ENCODE peak calls at places on chromosomes 11 and 22, in five cellular contexts. V, L, C, D and O are unnamed samples.

GRCh38 chr11:108639146-108639545 is 25.7 kb upstream of the DDX10 start:
- DNase-seq in V (no peak), L (no peak), C (no peak), D (no peak), O (no peak)

GRCh38 chr22:43921361-43921760 is 2.2 kb upstream of the PNPLA3 start:
- DNase-seq in V (no peak), L (peak; percentile 58), C (no peak), D (peak; percentile 86), O (no peak)

GRCh38 chr22:49019737-49020136 is 807.9 kb downstream of the BRD1 start:
- DNase-seq in V (no peak), L (no peak), C (no peak), D (no peak), O (no peak)

GRCh38 chr11:68683086-68683951 is 1.0 kb upstream of the GAL start:
- DNase-seq in V (no peak), L (no peak), C (no peak), D (no peak), O (no peak)

GRCh38 chr11:33068611-33069340 is 29.4 kb downstream of the TCP11L1 start:
- DNase-seq in V (no peak), L (no peak), C (no peak), D (no peak), O (no peak)

GRCh38 chr22:50184004-50184461 is 1.7 kb upstream of the TRABD start:
- DNase-seq in V (peak; percentile 83), L (peak; percentile 51), C (peak; percentile 84), D (peak; percentile 59), O (no peak)

GRCh38 chr11:69702769-69703510 is 882 bp downstream of the FGF19 start:
- DNase-seq in V (no peak), L (no peak), C (no peak), D (no peak), O (no peak)

GRCh38 chr11:74154621-74155281 is 16.1 kb downstream of the C2CD3 start:
- DNase-seq in V (no peak), L (peak; percentile 28), C (no peak), D (no peak), O (peak; percentile 37)

GRCh38 chr22:33044059-33044458 is 14.1 kb downstream of the SYN3 start:
- DNase-seq in V (no peak), L (no peak), C (no peak), D (no peak), O (no peak)

GRCh38 chr11:121652982-121653381 is 200.2 kb upstream of the SORL1-AS1 start:
- DNase-seq in V (no peak), L (no peak), C (no peak), D (no peak), O (no peak)

GRCh38 chr22:22060200-22061084 is 77.9 kb upstream of the TOP3B start:
- DNase-seq in V (peak; percentile 58), L (peak; percentile 21), C (peak; percentile 81), D (peak; percentile 29), O (no peak)

GRCh38 chr11:95835768-95836488 is 45.6 kb downstream of the CEP57 start:
- DNase-seq in V (peak; percentile 61), L (peak; percentile 94), C (peak; percentile 47), D (peak; percentile 76), O (peak; percentile 81)

GRCh38 chr22:11598492-11599440 is 3929.2 kb upstream of the OR11H1 start:
- DNase-seq in V (no peak), L (no peak), C (no peak), D (no peak), O (no peak)

GRCh38 chr11:102792604-102793003 is 5.4 kb downstream of the MMP1 start:
- DNase-seq in V (no peak), L (no peak), C (no peak), D (no peak), O (no peak)

GRCh38 chr11:117876341-117877119 is at the start of gene FXYD6:
- DNase-seq in V (no peak), L (peak; percentile 60), C (peak; percentile 79), D (no peak), O (no peak)

GRCh38 chr11:108511851-108512474 is 13.8 kb upstream of the POGLUT3 start:
- DNase-seq in V (no peak), L (peak; percentile 42), C (no peak), D (no peak), O (peak; percentile 95)

GRCh38 chr22:40002935-40003715 is 8.4 kb downstream of the FAM83F start:
- DNase-seq in V (no peak), L (no peak), C (no peak), D (no peak), O (no peak)

GRCh38 chr22:32951081-32951806 is 106.9 kb downstream of the SYN3 start:
- DNase-seq in V (no peak), L (no peak), C (no peak), D (no peak), O (no peak)

GRCh38 chr22:45218974-45219373 is 21.7 kb downstream of the KIAA0930 start:
- DNase-seq in V (no peak), L (no peak), C (no peak), D (no peak), O (no peak)

DNA sequence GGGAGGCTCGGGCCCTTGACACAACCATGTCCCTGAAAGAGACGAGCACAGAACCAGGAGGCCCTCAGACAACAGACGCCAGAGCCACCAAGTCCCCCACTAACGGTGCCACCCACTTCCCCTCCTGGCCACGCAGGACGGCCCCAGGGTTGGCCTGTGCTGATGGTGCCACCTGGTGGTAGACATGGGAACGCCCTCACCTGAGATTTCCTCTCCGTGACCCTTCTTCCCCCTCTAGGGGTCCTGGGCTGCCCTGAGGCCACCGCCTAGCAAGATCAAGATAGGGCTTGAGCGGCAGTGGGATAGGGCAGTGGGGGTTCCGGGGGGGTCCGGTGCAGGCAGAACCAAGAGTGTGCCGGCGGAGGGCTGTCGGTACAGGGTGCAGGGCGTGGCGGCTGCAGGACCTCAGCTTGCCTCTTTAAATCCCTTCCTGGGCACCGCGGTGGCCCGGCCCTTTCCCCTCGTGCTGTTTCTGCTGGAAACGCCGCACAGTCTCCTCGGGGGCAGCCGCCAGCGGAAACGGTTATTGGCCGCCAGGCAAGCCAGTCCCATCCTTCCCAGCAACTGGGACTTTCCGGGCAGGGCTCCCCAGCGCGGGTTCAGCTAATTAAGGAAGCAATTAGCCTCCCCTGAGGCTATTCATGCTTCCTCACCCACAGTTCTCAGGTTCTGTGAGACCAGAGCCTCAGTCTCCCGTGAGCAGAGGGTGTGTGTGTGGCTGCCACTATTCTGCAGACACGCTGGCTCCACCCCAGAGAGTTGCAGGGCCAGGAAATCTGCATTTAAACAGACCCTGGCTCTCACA is 5.5 kb upstream of the NFAM1 start:
- DNase-seq in V (peak; percentile 82), L (peak; percentile 33), C (peak; percentile 90), D (peak; percentile 73), O (peak; percentile 29)
- TF ChIP-seq CTCF in V (peak; percentile 94), L (peak; percentile 94), C (peak; percentile 90), D (peak; percentile 100), O (peak; percentile 94)

DNA sequence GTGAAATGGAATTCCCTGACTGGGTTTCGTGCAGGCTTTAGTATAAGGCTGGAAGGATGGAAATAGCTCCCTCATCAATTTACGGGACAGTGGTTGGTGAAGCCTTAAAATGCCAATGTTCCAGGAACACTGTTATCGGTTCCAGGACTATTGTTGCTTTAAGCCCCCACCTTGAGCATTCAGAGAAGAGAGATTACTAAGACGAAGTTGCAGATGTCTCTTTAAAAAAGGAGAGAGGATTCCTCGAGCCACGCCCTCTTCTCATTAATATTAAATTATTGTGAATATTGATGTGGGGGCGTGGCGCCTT is 194 bp upstream of the CREB3L1 start:
- DNase-seq in V (no peak), L (peak; percentile 72), C (no peak), D (no peak), O (no peak)
- H3K27me3 ChIP-seq in V (no peaks in the 10 kb centered on the region), L (no peaks in the 10 kb centered on the region), C (no peaks in the 10 kb centered on the region), D (peaks cover 3% of the 10 kb centered on the region), O (peaks cover 47% of the 10 kb centered on the region)

DNA sequence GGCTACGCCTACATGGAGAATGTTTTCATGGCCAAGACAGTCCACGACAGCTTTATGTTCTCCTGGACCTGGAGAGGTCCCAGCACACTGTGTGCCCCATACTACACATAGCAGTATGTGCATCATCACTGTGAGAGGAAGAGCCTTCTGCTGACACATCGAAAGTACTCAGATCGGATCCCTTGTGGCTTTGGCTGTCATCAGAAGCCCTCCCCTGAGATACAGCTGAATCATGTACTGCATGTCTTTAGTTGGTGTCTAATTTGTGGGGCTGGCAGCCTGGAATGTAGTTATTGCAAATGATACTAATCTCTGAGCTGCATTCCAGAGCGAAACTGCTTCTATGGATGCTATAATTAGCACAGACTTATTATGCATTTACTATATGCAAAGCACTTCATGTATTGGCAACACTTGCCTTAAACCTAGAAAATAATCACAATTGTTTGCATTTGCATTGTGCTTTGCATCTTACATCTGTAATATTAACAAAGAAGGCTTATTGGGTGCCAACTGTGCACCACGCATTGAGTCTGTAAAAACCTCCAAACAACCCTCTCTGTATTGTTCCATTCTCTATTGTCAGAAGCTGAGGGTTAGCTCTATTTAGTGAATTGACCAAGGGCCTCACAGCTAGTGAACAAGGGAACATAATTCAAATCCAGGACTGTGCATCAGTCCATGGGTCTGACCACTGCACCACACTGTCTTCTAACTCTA is 89.2 kb upstream of the CRTAM start:
- DNase-seq in V (peak; percentile 45), L (peak; percentile 95), C (no peak), D (no peak), O (peak; percentile 83)
- H3K4me1 ChIP-seq in V (no peaks in the 10 kb centered on the region), L (peaks cover 16% of the 10 kb centered on the region), C (peaks cover 4% of the 10 kb centered on the region), D (no peaks in the 10 kb centered on the region), O (peaks cover 10% of the 10 kb centered on the region)

GRCh38 chr11:12744831-12745502 is 70.7 kb downstream of the TEAD1 start:
- DNase-seq in V (no peak), L (no peak), C (no peak), D (no peak), O (no peak)

GRCh38 chr11:12743834-12744449 is 69.7 kb downstream of the TEAD1 start:
- DNase-seq in V (no peak), L (no peak), C (no peak), D (no peak), O (no peak)

GRCh38 chr11:12748561-12748960 is 74.3 kb downstream of the TEAD1 start:
- DNase-seq in V (no peak), L (no peak), C (no peak), D (no peak), O (no peak)

GRCh38 chr11:12745787-12746186 is 71.6 kb downstream of the TEAD1 start:
- DNase-seq in V (no peak), L (no peak), C (no peak), D (no peak), O (no peak)

GRCh38 chr11:12746593-12747097 is 72.4 kb downstream of the TEAD1 start:
- DNase-seq in V (no peak), L (peak; percentile 91), C (peak; percentile 82), D (peak; percentile 85), O (peak; percentile 59)
- TF ChIP-seq CTCF in V (no peak), L (no peak), C (no peak), D (no peak), O (no peak)

GRCh38 chr11:31173926-31174680 is 195.4 kb downstream of the DCDC1 start:
- DNase-seq in V (no peak), L (no peak), C (no peak), D (no peak), O (no peak)
- H3K27me3 ChIP-seq in V (no peaks in the 10 kb centered on the region), L (no peaks in the 10 kb centered on the region), C (no peaks in the 10 kb centered on the region), D (no peaks in the 10 kb centered on the region), O (no peaks in the 10 kb centered on the region)